ENCODE peak calls at places on chromosomes 16 and 17, in four cellular contexts. M is Right ventricle myocardium inferior, Z is testis, T is A172. P is an unnamed sample.

GRCh38 chr16:630815-631405 is at the start of gene WFIKKN1:
- DNase-seq in Z (peak), M (no peak), T (no peak), P (no peak)

GRCh38 chr17:606501-607243 is 108.0 kb downstream of the VPS53 start:
- DNase-seq in M (no peak), Z (no peak), T (no peak), P (peak)

GRCh38 chr17:40319651-40320550 is 10.9 kb downstream of the RARA start:
- DNase-seq in T (no peak), Z (peak), M (peak), P (no peak)

GRCh38 chr17:2337152-2337810 is at the start of gene SGSM2:
- DNase-seq in T (no peak), Z (peak), M (peak), P (peak)

GRCh38 chr17:29195465-29196081 is 15.4 kb upstream of the MYO18A start:
- DNase-seq in Z (no peak), T (no peak), M (no peak), P (no peak)

GRCh38 chr17:57634713-57635465 is 110.2 kb downstream of the CCDC182 start:
- DNase-seq in Z (no peak), M (no peak), T (no peak), P (no peak)

GRCh38 chr17:44912763-44913544 is 2.3 kb downstream of the GFAP start:
- DNase-seq in Z (no peak), M (no peak), T (no peak), P (no peak)

GRCh38 chr16:83118365-83118764 is 491.6 kb downstream of the CDH13 start:
- DNase-seq in M (no peak), Z (no peak), T (no peak), P (no peak)

GRCh38 chr17:1532836-1533602 is 16.6 kb upstream of the INPP5K start:
- DNase-seq in Z (peak), T (no peak), M (no peak), P (no peak)

GRCh38 chr17:17922198-17922901 is 49.9 kb downstream of the TOM1L2 start:
- DNase-seq in M (no peak), Z (no peak), T (peak), P (no peak)

GRCh38 chr17:2157081-2157480 is 102.2 kb downstream of the HIC1 start:
- DNase-seq in M (no peak), Z (no peak), T (no peak), P (no peak)

GRCh38 chr17:58455491-58455890 is 32.7 kb downstream of the HSF5 start:
- DNase-seq in M (no peak), T (no peak), Z (no peak), P (no peak)

GRCh38 chr17:77323413-77324171 is 182.8 kb downstream of the SEC14L1 start:
- DNase-seq in Z (no peak), M (no peak), T (peak), P (no peak)

GRCh38 chr17:61795546-61795945 is 67.8 kb downstream of the BRIP1 start:
- DNase-seq in Z (no peak), M (no peak), T (no peak), P (no peak)

GRCh38 chr17:76720941-76721340 is 5.5 kb downstream of the JMJD6 start:
- DNase-seq in T (no peak), Z (peak), M (no peak), P (no peak)

P was measured in NCI-H2171 treated with DMSO at 0.1 percent for 48 hours.